ENCODE peak calls at places on chromosomes 12 and 14, in six cellular contexts. K is NAMALWA; G is fibroblast of the aortic adventitia; L is naive thymus-derived CD8-positive, alpha-beta T cell; C is ELF-1; H is A549. D is an unnamed sample.

GRCh38 chr14:57761800-57762199 is 104.1 kb downstream of the SLC35F4 start:
- DNase-seq in L (no peak), K (no peak), C (no peak), H (no peak), G (no peak), D (no peak)

GRCh38 chr14:77310041-77310440 is 10.6 kb downstream of the POMT2 start:
- DNase-seq in L (no peak), K (no peak), C (no peak), H (no peak), G (peak), D (no peak)

GRCh38 chr12:90909069-90909676 is 45.8 kb downstream of the CCER1 start:
- DNase-seq in C (peak), K (peak), H (peak), L (no peak), G (peak), D (peak)

GRCh38 chr14:22520235-22520634 is 68.8 kb downstream of the DAD1 start:
- DNase-seq in G (peak), K (no peak), L (no peak), C (no peak), H (no peak), D (no peak)

GRCh38 chr14:92549853-92550244 is 36.3 kb downstream of the RIN3 start:
- DNase-seq in L (no peak), H (no peak), K (no peak), G (peak), C (peak), D (peak)

GRCh38 chr12:66563220-66563619 is 115.7 kb downstream of the GRIP1 start:
- DNase-seq in L (no peak), K (no peak), G (no peak), H (no peak), C (no peak), D (no peak)

GRCh38 chr12:131457028-131457310 is 253.9 kb upstream of the SFSWAP start:
- DNase-seq in C (no peak), L (no peak), G (no peak), K (no peak), H (no peak), D (no peak)

GRCh38 chr14:77376380-77376770 is 519 bp downstream of the TMED8 start:
- DNase-seq in H (peak), C (peak), K (peak), L (peak), G (peak), D (no peak)

GRCh38 chr14:73262427-73263183 is 25.3 kb downstream of the PAPLN start:
- DNase-seq in K (no peak), L (no peak), H (no peak), G (no peak), C (no peak), D (no peak)

GRCh38 chr14:23301969-23302289 is 730 bp downstream of the PPP1R3E start:
- DNase-seq in C (no peak), H (no peak), K (no peak), G (no peak), L (no peak), D (no peak)

GRCh38 chr12:132462778-132463177 is 27.2 kb upstream of the FBRSL1 start:
- DNase-seq in H (no peak), C (no peak), K (no peak), L (no peak), G (no peak), D (no peak)

GRCh38 chr14:81169711-81170103 is 51.1 kb downstream of the GTF2A1 start:
- DNase-seq in H (no peak), C (no peak), L (no peak), G (peak), K (no peak), D (peak)

GRCh38 chr14:52954346-52955214 is 3.7 kb upstream of the FERMT2 start:
- DNase-seq in G (peak), C (no peak), K (no peak), H (no peak), L (no peak), D (no peak)

GRCh38 chr12:4392223-4392742 is 12.8 kb upstream of the FGF23 start:
- DNase-seq in H (no peak), L (no peak), K (no peak), C (no peak), G (no peak), D (peak)

GRCh38 chr12:113103756-113104450 is 31.7 kb downstream of the RASAL1 start:
- DNase-seq in G (no peak), K (peak), H (no peak), L (peak), C (peak), D (no peak)

GRCh38 chr12:38985961-38986360 is 80.6 kb upstream of the CPNE8 start:
- DNase-seq in G (no peak), H (no peak), L (no peak), K (no peak), C (no peak), D (no peak)

GRCh38 chr12:55818886-55819285 is 1.0 kb downstream of the ORMDL2 start:
- DNase-seq in H (no peak), L (no peak), C (no peak), G (peak), K (no peak), D (no peak)

GRCh38 chr12:25984759-25985158 is 26.3 kb downstream of the RASSF8 start:
- DNase-seq in C (no peak), K (no peak), H (no peak), G (no peak), L (no peak), D (no peak)

GRCh38 chr12:11702959-11703358 is 53.5 kb downstream of the ETV6 start:
- DNase-seq in C (no peak), H (no peak), L (no peak), G (no peak), K (no peak), D (no peak)

GRCh38 chr12:123808167-123808566 is 46.1 kb downstream of the DNAH10 start:
- DNase-seq in G (no peak), C (peak), K (no peak), H (peak), L (no peak), D (peak)

GRCh38 chr12:101772019-101772774 is 32.9 kb upstream of the SYCP3 start:
- DNase-seq in H (no peak), L (no peak), G (no peak), C (no peak), K (peak), D (peak)

GRCh38 chr14:43003845-43004244 is 1397.2 kb downstream of the LRFN5 start:
- DNase-seq in L (no peak), K (no peak), C (no peak), H (no peak), G (peak), D (no peak)

GRCh38 chr12:3431685-3432084 is 59.3 kb upstream of the PRMT8 start:
- DNase-seq in G (no peak), C (no peak), H (no peak), K (no peak), L (no peak), D (no peak)

GRCh38 chr12:26368331-26368730 is 173.0 kb downstream of the SSPN start:
- DNase-seq in H (no peak), G (no peak), C (no peak), L (no peak), K (no peak), D (no peak)

GRCh38 chr12:4441355-4442330 is 4.0 kb downstream of the FGF6 start:
- DNase-seq in K (no peak), H (no peak), L (no peak), G (no peak), C (peak), D (peak)

GRCh38 chr12:46364777-46365580 is 7.6 kb downstream of the SLC38A2 start:
- DNase-seq in G (peak), K (peak), H (no peak), L (no peak), C (no peak), D (no peak)

GRCh38 chr12:124259168-124260066 is 35.5 kb upstream of the RFLNA start:
- DNase-seq in K (no peak), H (no peak), C (peak), G (peak), L (no peak), D (peak)

GRCh38 chr12:51855586-51856428 is 7.3 kb upstream of the FIGNL2 start:
- DNase-seq in C (peak), G (peak), L (no peak), K (no peak), H (peak), D (no peak)

GRCh38 chr14:55519473-55520080 is 60.4 kb upstream of the KTN1 start:
- DNase-seq in H (no peak), K (no peak), C (no peak), G (no peak), L (no peak), D (no peak)

GRCh38 chr14:68473050-68473449 is 319.8 kb downstream of the ZFP36L1 start:
- DNase-seq in G (no peak), C (no peak), H (no peak), K (no peak), L (no peak), D (no peak)

GRCh38 chr12:752673-753400 is 458 bp downstream of the WNK1 start:
- DNase-seq in C (peak), H (no peak), K (no peak), G (peak), L (peak), D (no peak)

GRCh38 chr14:73460691-73461127 is 2.4 kb upstream of the NUMB start:
- DNase-seq in G (peak), C (no peak), L (no peak), H (no peak), K (peak), D (no peak)

GRCh38 chr12:47867496-47867941 is 37.3 kb downstream of the VDR start:
- DNase-seq in H (no peak), K (no peak), L (no peak), C (no peak), G (peak), D (peak)

GRCh38 chr12:17609152-17609551 is 480.8 kb downstream of the RERGL start:
- DNase-seq in C (no peak), H (no peak), L (no peak), K (no peak), G (no peak), D (no peak)

GRCh38 chr12:108308432-108308831 is 30.7 kb downstream of the CMKLR1 start:
- DNase-seq in K (no peak), C (no peak), G (no peak), L (no peak), H (no peak), D (no peak)

D was measured in KBM-7.